ENCODE peak calls at places on chromosomes 7 and 10, in four cellular contexts. R is H1, A is GM12878, M is K562. I is an unnamed sample. For H3K4me1, the result is how much of the 10 kb centered on the place peaks cover.

GRCh38 chr7:26182283-26182682 is 18.3 kb downstream of the HNRNPA2B1 start:
- DNase-seq in M (no peak), R (no peak), A (no peak), I (no peak)

GRCh38 chr7:137990251-137990901 is 11.5 kb downstream of the CREB3L2 start:
- DNase-seq in M (no peak), A (no peak), R (no peak), I (no peak)

GRCh38 chr7:47942132-47942531 is 6.1 kb downstream of the PKD1L1 start:
- DNase-seq in R (no peak), M (no peak), A (no peak), I (no peak)

GRCh38 chr7:28748934-28749584 is 209.1 kb downstream of the TRIL start:
- DNase-seq in A (no peak), R (no peak), M (peak), I (no peak)

GRCh38 chr10:132610071-132610701 is 72.6 kb downstream of the INPP5A start:
- DNase-seq in A (no peak), M (no peak), R (no peak), I (no peak)

GRCh38 chr7:112422842-112423496 is 27.3 kb upstream of the IFRD1 start:
- DNase-seq in M (peak), R (peak), A (no peak), I (no peak)

GRCh38 chr10:92742331-92743228 is 52.8 kb downstream of the HHEX start:
- DNase-seq in A (peak), R (no peak), M (no peak), I (no peak)

GRCh38 chr10:132331259-132331955 is 586 bp upstream of the LRRC27 start:
- DNase-seq in R (no peak), M (no peak), A (no peak), I (no peak)

GRCh38 chr7:2619120-2619519 is 12.7 kb upstream of the TTYH3 start:
- DNase-seq in R (no peak), A (no peak), M (no peak), I (no peak)

DNA sequence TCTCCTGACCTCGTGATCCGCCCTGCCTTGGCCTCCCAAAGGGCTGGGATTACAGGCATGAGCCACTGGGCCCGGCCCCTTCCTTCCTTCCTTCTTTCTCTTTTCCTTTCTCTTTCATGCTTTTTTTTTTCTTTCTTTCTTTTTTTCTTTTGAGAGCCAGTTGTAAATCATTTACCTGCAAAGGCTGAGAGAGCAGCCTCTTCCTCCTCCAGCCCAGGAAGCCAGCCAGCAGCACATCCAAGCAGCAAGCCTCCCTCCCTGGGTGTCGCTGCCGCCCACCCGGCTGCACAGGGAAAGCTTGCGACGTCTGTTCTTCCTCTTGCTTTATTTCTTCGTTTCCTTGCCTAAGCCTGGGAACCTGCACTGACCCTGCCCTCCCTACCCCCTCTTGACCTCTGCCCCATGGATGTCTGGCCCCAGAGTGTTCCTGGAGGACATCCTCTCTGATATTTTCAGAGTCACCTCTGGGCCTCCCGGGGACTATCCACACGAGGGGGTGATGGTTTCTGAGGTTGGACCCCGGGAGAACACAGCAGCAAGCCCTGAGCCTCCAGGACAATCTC is 62.8 kb upstream of the MYL10 start:
- DNase-seq in M (no peak), A (no peak), R (no peak), I (no peak)
- H3K4me1 ChIP-seq in M (under half), A (under half), R (under half), I (under half)

DNA sequence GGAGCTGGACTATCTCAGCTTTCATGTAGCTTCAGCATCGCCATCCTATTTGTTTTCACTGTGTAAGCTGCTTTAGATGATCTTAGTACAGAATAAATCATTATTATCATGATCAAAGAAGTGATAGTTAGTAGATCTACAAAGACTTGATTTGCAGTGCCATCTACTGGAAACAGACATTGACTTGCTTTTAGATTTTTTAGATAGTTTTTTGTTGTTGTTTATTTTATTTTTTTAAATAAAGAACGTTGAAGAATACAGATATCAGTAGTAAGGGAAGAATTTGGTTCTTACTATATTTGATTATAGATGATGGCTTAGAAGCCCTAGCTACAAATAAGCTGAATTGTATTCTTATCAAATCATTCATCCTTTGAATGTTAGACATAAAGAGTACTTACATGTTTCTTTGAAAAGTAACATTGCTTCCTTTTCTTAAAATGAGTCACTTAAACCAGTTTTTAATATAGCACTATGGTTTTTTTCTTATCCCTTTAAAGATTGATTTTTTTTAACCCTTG is 6.3 kb upstream of the SFMBT2 start:
- DNase-seq in M (peak), A (no peak), R (no peak), I (no peak)
- TF ChIP-seq NRF1 in M (no peak), A (no peak), R (no peak), I (no peak)

DNA sequence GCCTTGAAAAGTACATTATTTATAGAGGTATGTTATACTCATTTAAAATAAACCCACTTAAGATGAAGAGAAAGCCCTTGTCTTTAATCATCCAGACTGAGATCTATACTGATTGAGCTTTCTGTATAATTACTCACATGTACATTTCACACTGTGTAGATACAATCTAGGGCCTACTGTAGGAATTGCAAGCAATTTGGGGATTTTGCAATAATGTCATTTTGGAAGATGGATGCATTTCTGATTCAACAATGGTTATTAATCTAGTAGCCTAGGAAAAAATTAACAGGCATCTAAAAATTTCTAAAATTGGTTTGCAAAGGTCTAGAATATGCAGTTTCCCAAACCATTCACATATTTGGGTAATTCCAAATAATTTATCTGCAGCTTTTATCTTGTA is 132.2 kb downstream of the PDE1C start:
- DNase-seq in A (no peak), M (no peak), R (no peak), I (no peak)
- H3K4me1 ChIP-seq in A (under half), M (under half), R (under half), I (under half)

GRCh38 chr7:142516038-142516501 is 233.2 kb upstream of the PRSS1 start:
- DNase-seq in A (peak), R (no peak), M (peak), I (peak)

GRCh38 chr7:142508251-142508650 is 241.0 kb upstream of the PRSS1 start:
- DNase-seq in R (no peak), A (no peak), M (no peak), I (no peak)

GRCh38 chr7:142513221-142513955 is 235.9 kb upstream of the PRSS1 start:
- DNase-seq in M (no peak), R (no peak), A (no peak), I (no peak)

GRCh38 chr7:142507799-142508198 is 241.5 kb upstream of the PRSS1 start:
- DNase-seq in A (no peak), M (no peak), R (no peak), I (no peak)

GRCh38 chr7:142511801-142512200 is 237.5 kb upstream of the PRSS1 start:
- DNase-seq in R (no peak), A (no peak), M (no peak), I (no peak)
- TF ChIP-seq NRF1 in R (no peak), A (no peak), M (no peak), I (no peak)

GRCh38 chr7:919114-919442 is 35.4 kb downstream of the ADAP1 start:
- DNase-seq in R (no peak), M (no peak), A (no peak), I (no peak)
- H3K4me1 ChIP-seq in R (under half), M (under half), A (under half), I (under half)

GRCh38 chr7:115779561-115779960 is 251.0 kb downstream of the TFEC start:
- DNase-seq in R (no peak), A (no peak), M (no peak), I (no peak)
- TF ChIP-seq NRF1 in R (no peak), A (no peak), M (no peak), I (no peak)

GRCh38 chr7:229184-229964 is 37.0 kb downstream of the FAM20C start:
- DNase-seq in A (no peak), M (no peak), R (no peak), I (no peak)

GRCh38 chr7:223861-224260 is 31.5 kb downstream of the FAM20C start:
- DNase-seq in M (no peak), A (no peak), R (no peak), I (no peak)

GRCh38 chr7:227940-228339 is 35.6 kb downstream of the FAM20C start:
- DNase-seq in R (no peak), M (no peak), A (no peak), I (no peak)

GRCh38 chr7:228610-229009 is 36.2 kb downstream of the FAM20C start:
- DNase-seq in R (no peak), A (no peak), M (no peak), I (no peak)

DNA sequence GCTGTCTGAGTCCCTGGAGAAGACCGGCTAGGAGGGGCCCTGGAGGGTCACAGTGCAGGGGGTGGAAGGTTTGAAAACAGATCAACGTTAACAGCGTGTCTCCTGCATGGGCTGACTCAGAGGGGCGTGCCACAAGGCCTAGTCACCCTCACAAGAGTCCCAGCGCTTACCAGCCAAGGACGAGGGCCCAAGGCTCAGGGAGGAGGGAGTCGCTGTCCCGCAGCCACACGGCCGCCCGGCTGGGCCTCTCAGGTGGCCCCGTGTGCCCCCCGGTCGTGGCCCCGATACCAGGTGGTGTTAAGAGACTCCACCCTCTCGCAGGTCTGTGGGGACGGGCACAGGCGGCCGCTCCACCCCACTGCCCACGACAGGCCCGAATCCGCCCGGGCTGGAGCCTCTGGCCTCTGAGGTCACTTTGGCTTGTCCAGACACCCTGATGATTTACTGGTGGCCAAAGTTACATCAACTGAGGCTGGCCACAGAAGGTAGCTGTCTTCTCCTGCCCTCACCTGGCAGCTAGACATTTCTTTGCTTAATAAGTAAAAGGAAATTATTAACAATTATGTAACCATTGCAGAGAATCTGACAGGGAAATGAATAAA is 34.0 kb downstream of the FAM20C start:
- DNase-seq in M (no peak), R (no peak), A (no peak), I (no peak)
- H3K4me1 ChIP-seq in M (under half), R (under half), A (under half), I (under half)